ENCODE peak calls at places on chromosomes 16 and 17, in four cellular contexts. One of them, this sample, is unnamed.

GRCh38 chr17:40290629-40291296 is 3.1 kb downstream of the CDC6 start:
- DNase-seq in GM10248: peak
- DNase-seq in mucosa of descending colon: no peak
- DNase-seq in astrocyte of the spinal cord: peak
- DNase-seq in this sample: peak

GRCh38 chr17:83180996-83181481 is 101.6 kb downstream of the METRNL start:
- DNase-seq in astrocyte of the spinal cord: no peak
- DNase-seq in mucosa of descending colon: no peak
- DNase-seq in GM10248: no peak
- DNase-seq in this sample: no peak

GRCh38 chr17:17581509-17581908 is 10.0 kb downstream of the PEMT start:
- DNase-seq in mucosa of descending colon: no peak
- DNase-seq in astrocyte of the spinal cord: no peak
- DNase-seq in GM10248: no peak
- DNase-seq in this sample: no peak

GRCh38 chr16:87054154-87054553 is 263.0 kb downstream of the C16orf95 start:
- DNase-seq in mucosa of descending colon: no peak
- DNase-seq in GM10248: no peak
- DNase-seq in astrocyte of the spinal cord: no peak
- DNase-seq in this sample: no peak

GRCh38 chr16:1637526-1637925 is 25.4 kb downstream of the CRAMP1 start:
- DNase-seq in mucosa of descending colon: no peak
- DNase-seq in GM10248: no peak
- DNase-seq in astrocyte of the spinal cord: no peak
- DNase-seq in this sample: no peak

GRCh38 chr16:10870137-10870776 is 6.7 kb upstream of the CIITA start:
- DNase-seq in astrocyte of the spinal cord: no peak
- DNase-seq in mucosa of descending colon: no peak
- DNase-seq in GM10248: no peak
- DNase-seq in this sample: no peak

GRCh38 chr16:68834550-68834949 is 8.8 kb upstream of the TANGO6 start:
- DNase-seq in mucosa of descending colon: no peak
- DNase-seq in GM10248: no peak
- DNase-seq in astrocyte of the spinal cord: no peak
- DNase-seq in this sample: no peak

GRCh38 chr17:59607817-59608403 is 11.8 kb upstream of the CLTC start:
- DNase-seq in astrocyte of the spinal cord: no peak
- DNase-seq in mucosa of descending colon: no peak
- DNase-seq in GM10248: no peak
- DNase-seq in this sample: no peak

GRCh38 chr16:8571061-8571596 is 19.2 kb downstream of the TMEM114 start:
- DNase-seq in mucosa of descending colon: no peak
- DNase-seq in astrocyte of the spinal cord: peak
- DNase-seq in GM10248: no peak
- DNase-seq in this sample: no peak

GRCh38 chr17:62792122-62792800 is 15.9 kb downstream of the MARCHF10 start:
- DNase-seq in mucosa of descending colon: no peak
- DNase-seq in GM10248: no peak
- DNase-seq in astrocyte of the spinal cord: peak
- DNase-seq in this sample: no peak

DNA sequence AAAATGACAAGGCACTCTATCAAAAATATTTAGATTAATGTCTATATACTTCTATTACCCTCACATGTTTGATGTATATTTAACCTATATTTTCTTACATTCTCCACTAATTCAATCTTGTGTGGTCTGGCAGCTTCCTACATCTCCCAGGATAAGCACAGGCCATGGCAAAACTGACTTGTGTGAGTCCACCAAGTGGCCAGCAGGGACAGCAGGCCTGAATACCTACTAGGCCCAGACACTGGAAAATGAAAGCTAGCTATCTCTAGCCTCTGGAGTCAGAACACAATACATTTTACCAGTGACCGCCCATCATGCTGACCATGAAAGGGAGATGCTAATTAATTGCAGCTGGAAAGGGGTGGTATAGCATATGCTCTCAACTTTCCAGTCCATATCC is 132.3 kb downstream of the PCTP start:
- DNase-seq in mucosa of descending colon: no peak
- DNase-seq in astrocyte of the spinal cord: no peak
- DNase-seq in GM10248: no peak
- DNase-seq in this sample: no peak
- TF ChIP-seq CTCF in mucosa of descending colon: no peak
- TF ChIP-seq CTCF in astrocyte of the spinal cord: no peak
- TF ChIP-seq CTCF in GM10248: no peak
- TF ChIP-seq CTCF in this sample: no peak

GRCh38 chr17:5492970-5493369 is 6.6 kb downstream of the MIS12 start:
- DNase-seq in mucosa of descending colon: no peak
- DNase-seq in GM10248: no peak
- DNase-seq in astrocyte of the spinal cord: no peak
- DNase-seq in this sample: no peak
- TF ChIP-seq CTCF in mucosa of descending colon: no peak
- TF ChIP-seq CTCF in GM10248: no peak
- TF ChIP-seq CTCF in astrocyte of the spinal cord: no peak
- TF ChIP-seq CTCF in this sample: no peak

DNA sequence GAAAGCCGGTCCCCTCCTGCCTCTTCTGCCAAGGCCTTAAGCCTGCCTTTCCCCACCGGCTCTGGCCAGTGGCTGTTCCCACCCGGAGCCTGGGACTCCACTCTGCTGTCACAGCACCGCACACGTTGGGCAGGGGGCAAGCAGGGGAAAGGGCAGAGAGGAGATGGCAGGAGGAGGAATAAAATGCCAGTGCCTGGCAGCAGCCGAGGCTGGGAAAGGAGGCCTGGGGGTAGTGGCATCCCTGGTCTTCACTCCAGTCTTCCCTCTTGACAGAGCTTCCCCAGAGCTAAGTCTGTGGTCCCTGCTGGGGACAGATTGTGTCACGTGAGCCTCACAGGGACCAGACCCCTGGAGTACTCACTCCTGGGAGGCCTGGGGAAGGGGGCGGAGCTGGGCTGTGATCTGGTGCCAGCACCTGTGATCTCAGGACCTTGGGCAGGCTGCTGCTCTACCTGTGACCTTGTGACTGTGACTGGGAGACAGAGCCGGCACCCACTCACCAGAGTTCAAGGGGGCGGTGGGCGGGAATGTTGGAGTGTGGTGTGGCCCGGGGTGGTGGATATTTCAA is 97.2 kb upstream of the GSE1 start:
- DNase-seq in mucosa of descending colon: no peak
- DNase-seq in GM10248: no peak
- DNase-seq in astrocyte of the spinal cord: no peak
- DNase-seq in this sample: no peak
- TF ChIP-seq CTCF in mucosa of descending colon: no peak
- TF ChIP-seq CTCF in GM10248: no peak
- TF ChIP-seq CTCF in astrocyte of the spinal cord: no peak
- TF ChIP-seq CTCF in this sample: no peak

GRCh38 chr17:64975318-64976087 is 56.2 kb upstream of the LRRC37A3 start:
- DNase-seq in astrocyte of the spinal cord: peak
- DNase-seq in mucosa of descending colon: peak
- DNase-seq in GM10248: peak
- DNase-seq in this sample: peak
- TF ChIP-seq CTCF in astrocyte of the spinal cord: no peak
- TF ChIP-seq CTCF in mucosa of descending colon: no peak
- TF ChIP-seq CTCF in GM10248: no peak
- TF ChIP-seq CTCF in this sample: no peak

DNA sequence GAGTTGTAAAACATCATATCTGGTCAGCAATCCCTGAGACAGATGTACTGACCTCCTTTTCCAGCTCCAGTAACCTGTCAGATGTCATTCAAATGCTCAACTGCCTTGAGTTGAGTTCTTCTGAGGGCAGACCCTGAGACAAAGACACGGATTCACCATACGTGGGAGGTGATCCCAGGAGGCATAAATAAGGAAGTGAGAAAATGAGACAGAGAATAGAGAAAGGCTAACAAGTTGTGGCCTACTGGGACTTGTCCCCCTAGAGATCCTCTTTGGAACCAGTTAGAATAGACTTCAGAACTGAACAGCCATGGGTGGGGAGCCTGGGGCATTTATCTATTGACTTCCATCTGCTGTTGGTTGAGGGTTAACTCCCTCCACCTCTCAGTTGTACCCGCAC is 123.1 kb upstream of the DYNLRB2 start:
- DNase-seq in mucosa of descending colon: no peak
- DNase-seq in astrocyte of the spinal cord: no peak
- DNase-seq in GM10248: no peak
- DNase-seq in this sample: no peak
- TF ChIP-seq CTCF in mucosa of descending colon: no peak
- TF ChIP-seq CTCF in astrocyte of the spinal cord: no peak
- TF ChIP-seq CTCF in GM10248: no peak
- TF ChIP-seq CTCF in this sample: no peak

GRCh38 chr17:81717766-81718089 is 5.6 kb downstream of the SLC25A10 start:
- DNase-seq in mucosa of descending colon: no peak
- DNase-seq in GM10248: no peak
- DNase-seq in astrocyte of the spinal cord: no peak
- DNase-seq in this sample: no peak
- TF ChIP-seq CTCF in mucosa of descending colon: no peak
- TF ChIP-seq CTCF in GM10248: no peak
- TF ChIP-seq CTCF in astrocyte of the spinal cord: no peak
- TF ChIP-seq CTCF in this sample: no peak

GRCh38 chr16:70696368-70696767 is 10.5 kb upstream of the MTSS2 start:
- DNase-seq in astrocyte of the spinal cord: no peak
- DNase-seq in GM10248: no peak
- DNase-seq in mucosa of descending colon: no peak
- DNase-seq in this sample: no peak

GRCh38 chr16:70694517-70695218 is 8.8 kb upstream of the MTSS2 start:
- DNase-seq in mucosa of descending colon: no peak
- DNase-seq in GM10248: no peak
- DNase-seq in astrocyte of the spinal cord: no peak
- DNase-seq in this sample: no peak

GRCh38 chr16:70694088-70694487 is 8.2 kb upstream of the MTSS2 start:
- DNase-seq in mucosa of descending colon: no peak
- DNase-seq in GM10248: no peak
- DNase-seq in astrocyte of the spinal cord: peak
- DNase-seq in this sample: no peak

GRCh38 chr16:70696952-70697600 is 11.2 kb upstream of the MTSS2 start:
- DNase-seq in astrocyte of the spinal cord: no peak
- DNase-seq in GM10248: no peak
- DNase-seq in mucosa of descending colon: no peak
- DNase-seq in this sample: no peak

DNA sequence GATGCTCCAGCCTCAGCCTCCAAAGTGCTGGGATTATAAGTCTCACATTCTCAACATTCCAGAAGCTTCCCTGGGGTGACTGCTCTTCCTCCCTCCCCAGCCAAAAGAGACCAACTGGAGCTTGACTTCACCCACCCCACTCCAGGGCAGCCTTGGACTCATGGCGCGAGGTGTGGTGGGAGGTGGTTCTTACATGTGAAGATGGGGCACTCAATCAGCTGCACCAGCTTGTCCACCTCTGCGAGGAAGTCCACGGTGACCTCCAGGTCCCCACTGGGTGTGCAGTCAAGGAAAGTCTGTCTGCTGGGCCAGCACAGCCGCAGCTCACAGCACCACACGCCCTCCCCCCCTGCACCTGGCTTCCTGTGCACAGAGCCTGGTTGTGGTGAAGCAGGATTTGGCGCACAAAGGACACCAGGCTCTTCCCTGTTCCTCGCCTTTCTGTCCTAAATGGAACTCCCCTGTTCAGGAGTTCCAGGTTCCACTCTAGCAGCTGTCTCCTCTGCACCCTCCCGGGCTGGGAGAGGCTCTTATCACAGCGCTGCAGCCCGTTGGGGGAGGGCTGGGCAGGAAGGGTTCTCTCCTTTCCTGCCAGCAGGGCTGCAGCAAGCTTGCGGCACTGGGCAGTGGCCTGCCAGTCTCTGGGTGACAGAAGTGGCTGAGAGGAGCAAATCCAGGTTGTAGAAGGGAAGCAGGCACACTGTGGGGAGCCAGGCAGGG is 9.7 kb upstream of the MTSS2 start:
- DNase-seq in mucosa of descending colon: peak
- DNase-seq in GM10248: no peak
- DNase-seq in astrocyte of the spinal cord: no peak
- DNase-seq in this sample: no peak
- TF ChIP-seq CTCF in mucosa of descending colon: no peak
- TF ChIP-seq CTCF in GM10248: no peak
- TF ChIP-seq CTCF in astrocyte of the spinal cord: no peak
- TF ChIP-seq CTCF in this sample: no peak